ENCODE peak calls at places on chromosomes 3 and 15, in five cellular contexts. P is GM23338, I is bronchial epithelial cell, N is dorsolateral prefrontal cortex, O is colonic mucosa. H is an unnamed sample.

GRCh38 chr15:70260580-70260979 is 162.9 kb upstream of the TLE3 start:
- DNase-seq in P (no peak), I (no peak), N (no peak), O (no peak), H (no peak)

GRCh38 chr3:175421897-175422296 is 562.8 kb downstream of the NAALADL2 start:
- DNase-seq in P (no peak), I (no peak), N (no peak), O (no peak), H (no peak)

GRCh38 chr15:70258369-70259029 is 160.8 kb upstream of the TLE3 start:
- DNase-seq in P (no peak), I (no peak), N (no peak), O (peak), H (no peak)

GRCh38 chr3:11544413-11545181 is 99.1 kb downstream of the VGLL4 start:
- DNase-seq in P (no peak), I (no peak), N (no peak), O (no peak), H (no peak)

GRCh38 chr15:62165029-62165792 is at the start of gene C2CD4B:
- DNase-seq in P (peak), I (no peak), N (no peak), O (peak), H (peak)

GRCh38 chr15:80404057-80404718 is at the start of gene ARNT2:
- DNase-seq in P (peak), I (no peak), N (peak), O (no peak), H (peak)

GRCh38 chr3:94887056-94887455 is 824.2 kb downstream of the NSUN3 start:
- DNase-seq in P (no peak), I (no peak), N (no peak), O (no peak), H (no peak)

GRCh38 chr3:183151086-183151485 is 11.4 kb downstream of the LAMP3 start:
- DNase-seq in P (no peak), I (no peak), N (no peak), O (no peak), H (no peak)

GRCh38 chr3:72655151-72655551 is 193.1 kb downstream of the SHQ1 start:
- DNase-seq in P (peak), I (no peak), N (no peak), O (no peak), H (no peak)

GRCh38 chr3:187651282-187651681 is 18.9 kb downstream of the SST start:
- DNase-seq in P (no peak), I (no peak), N (no peak), O (no peak), H (no peak)

GRCh38 chr3:128485283-128486156 is 7.5 kb downstream of the GATA2 start:
- DNase-seq in P (no peak), I (no peak), N (no peak), O (no peak), H (no peak)

GRCh38 chr3:128486157-128486691 is 6.8 kb downstream of the GATA2 start:
- DNase-seq in P (no peak), I (no peak), N (no peak), O (no peak), H (no peak)

GRCh38 chr3:128483657-128484403 is 9.2 kb downstream of the GATA2 start:
- DNase-seq in P (peak), I (no peak), N (no peak), O (no peak), H (no peak)

GRCh38 chr3:128482857-128483656 is 9.9 kb downstream of the GATA2 start:
- DNase-seq in P (peak), I (peak), N (no peak), O (no peak), H (no peak)

GRCh38 chr3:128484404-128485282 is 8.4 kb downstream of the GATA2 start:
- DNase-seq in P (peak), I (no peak), N (no peak), O (no peak), H (no peak)
- H3K4me3 ChIP-seq in P (peak), I (no peak), N (peak), O (no peak), H (no peak)

DNA sequence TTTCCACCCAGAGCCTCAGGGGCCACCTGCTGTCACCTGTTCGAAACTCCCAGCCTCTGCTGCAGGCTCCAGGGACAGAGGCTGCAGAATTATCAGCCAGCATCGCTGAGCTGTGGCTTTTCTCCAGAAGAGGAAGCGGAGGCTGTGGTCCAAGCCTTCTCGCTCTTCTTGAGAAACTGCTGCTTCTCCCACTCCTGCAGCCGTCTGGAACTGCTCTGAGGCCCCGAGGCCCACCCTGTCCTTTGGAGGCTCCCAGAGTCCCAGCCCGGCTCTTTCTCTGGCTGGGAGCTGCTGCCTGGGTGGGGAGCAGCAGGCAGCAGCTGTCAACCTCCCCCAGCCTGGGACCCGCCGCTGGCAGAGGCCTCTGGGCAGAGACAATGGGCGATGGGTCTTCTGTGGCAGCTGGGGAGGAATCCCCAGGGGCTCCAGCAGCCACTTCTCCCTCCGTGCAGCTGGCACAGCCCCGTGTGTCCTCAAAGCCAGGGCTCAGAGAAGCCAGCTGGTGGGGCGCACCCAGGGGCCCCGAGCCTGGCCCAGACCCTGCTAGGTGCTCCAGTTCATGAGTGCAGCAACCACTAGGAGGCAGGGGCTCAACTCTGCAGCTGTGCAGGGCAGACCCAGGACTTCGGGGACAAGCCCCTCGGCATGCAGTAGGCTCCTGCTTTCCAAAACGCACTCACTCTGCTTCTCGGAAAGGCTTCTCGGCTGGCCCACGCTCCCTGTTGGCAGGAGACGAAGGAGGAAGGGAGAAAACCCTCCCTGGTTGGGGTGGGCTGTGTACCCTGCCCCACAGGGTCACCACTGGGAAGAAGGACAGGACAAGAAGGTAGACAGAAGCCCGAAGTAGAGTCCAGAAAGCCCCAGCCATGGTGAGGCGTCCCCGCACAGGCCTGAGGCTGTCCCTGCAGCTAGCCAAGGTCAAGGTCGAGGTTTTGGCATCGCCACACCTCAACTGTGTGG is 49.9 kb upstream of the FURIN start:
- DNase-seq in P (peak), I (no peak), N (peak), O (peak), H (no peak)
- TF ChIP-seq CTCF in P (peak), I (no peak), N (no peak), O (no peak), H (no peak)

DNA sequence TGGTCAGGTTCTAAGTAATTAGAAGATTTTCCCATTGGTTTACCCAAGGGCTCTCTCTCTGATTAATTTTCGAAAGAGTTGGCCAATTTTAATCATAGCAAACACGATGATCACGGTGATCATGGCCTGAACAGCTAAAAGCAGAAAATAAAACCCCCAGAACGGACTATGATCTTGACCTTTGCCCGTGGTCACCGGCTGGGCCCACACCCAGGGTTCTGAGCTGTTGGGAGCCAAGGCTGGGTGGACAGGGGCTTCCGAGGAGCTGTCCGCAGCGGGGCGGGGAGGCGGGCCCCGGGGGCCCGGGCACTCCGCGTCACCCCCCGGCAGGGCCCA is 2.5 kb downstream of the GP5 start:
- DNase-seq in P (no peak), I (no peak), N (no peak), O (no peak), H (peak)
- H3K4me3 ChIP-seq in P (peak), I (no peak), N (no peak), O (peak), H (peak)

DNA sequence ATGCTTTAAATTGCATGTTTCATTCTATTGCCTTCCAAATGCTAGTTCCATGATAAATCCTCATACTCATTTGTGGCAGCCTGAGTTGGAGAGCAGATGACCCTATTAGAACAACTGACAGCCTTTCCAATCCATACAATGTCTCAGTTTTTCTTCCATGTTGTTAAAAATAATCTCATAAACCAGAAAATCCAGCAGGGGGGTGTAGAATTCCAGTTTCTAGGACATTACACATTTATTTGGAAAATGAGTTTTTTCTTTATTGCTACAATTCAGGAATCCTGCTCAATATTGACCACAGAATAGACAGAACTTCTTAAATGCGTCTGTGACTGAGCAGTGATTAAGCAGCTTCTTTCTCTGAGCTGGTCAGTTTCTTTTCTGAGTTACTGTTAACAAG is 174.2 kb upstream of the ATP10A start:
- DNase-seq in P (no peak), I (no peak), N (no peak), O (no peak), H (no peak)
- TF ChIP-seq CTCF in P (no peak), I (no peak), N (no peak), O (no peak), H (no peak)

H was measured in right lobe of liver.